ENCODE peak calls at places on chromosomes 13 and 19, in four cellular contexts. One of them, this sample, is unnamed.

GRCh38 chr19:9498183-9498902 is at the start of gene ZNF560:
- DNase-seq in stimulated activated CD4-positive, alpha-beta T cell treated with anti-CD3 and anti-CD28 coated beads, TNF-alpha, amount 100 ng/mL, for 1 hour: no peak
- DNase-seq in heart right ventricle: no peak
- DNase-seq in B cell: no peak
- DNase-seq in this sample: no peak

GRCh38 chr19:33292595-33293254 is 9.6 kb downstream of the CEBPA start:
- DNase-seq in stimulated activated CD4-positive, alpha-beta T cell treated with anti-CD3 and anti-CD28 coated beads, TNF-alpha, amount 100 ng/mL, for 1 hour: no peak
- DNase-seq in heart right ventricle: no peak
- DNase-seq in B cell: no peak
- DNase-seq in this sample: peak

GRCh38 chr19:10899171-10899653 is 27.9 kb downstream of the CARM1 start:
- DNase-seq in stimulated activated CD4-positive, alpha-beta T cell treated with anti-CD3 and anti-CD28 coated beads, TNF-alpha, amount 100 ng/mL, for 1 hour: no peak
- DNase-seq in heart right ventricle: peak
- DNase-seq in B cell: no peak
- DNase-seq in this sample: no peak

GRCh38 chr13:79338343-79338742 is 67.7 kb downstream of the RBM26 start:
- DNase-seq in stimulated activated CD4-positive, alpha-beta T cell treated with anti-CD3 and anti-CD28 coated beads, TNF-alpha, amount 100 ng/mL, for 1 hour: no peak
- DNase-seq in heart right ventricle: no peak
- DNase-seq in B cell: no peak
- DNase-seq in this sample: no peak

GRCh38 chr13:66951426-66951825 is 278.7 kb downstream of the PCDH9 start:
- DNase-seq in stimulated activated CD4-positive, alpha-beta T cell treated with anti-CD3 and anti-CD28 coated beads, TNF-alpha, amount 100 ng/mL, for 1 hour: no peak
- DNase-seq in heart right ventricle: no peak
- DNase-seq in B cell: no peak
- DNase-seq in this sample: no peak

GRCh38 chr19:29668746-29669609 is 3.7 kb downstream of the PLEKHF1 start:
- DNase-seq in stimulated activated CD4-positive, alpha-beta T cell treated with anti-CD3 and anti-CD28 coated beads, TNF-alpha, amount 100 ng/mL, for 1 hour: no peak
- DNase-seq in heart right ventricle: no peak
- DNase-seq in B cell: no peak
- DNase-seq in this sample: no peak

GRCh38 chr13:58573742-58574141 is 942.2 kb downstream of the PCDH17 start:
- DNase-seq in stimulated activated CD4-positive, alpha-beta T cell treated with anti-CD3 and anti-CD28 coated beads, TNF-alpha, amount 100 ng/mL, for 1 hour: no peak
- DNase-seq in heart right ventricle: no peak
- DNase-seq in B cell: no peak
- DNase-seq in this sample: no peak

GRCh38 chr19:51157265-51157664 is 15.2 kb downstream of the SIGLEC7 start:
- DNase-seq in stimulated activated CD4-positive, alpha-beta T cell treated with anti-CD3 and anti-CD28 coated beads, TNF-alpha, amount 100 ng/mL, for 1 hour: no peak
- DNase-seq in heart right ventricle: no peak
- DNase-seq in B cell: no peak
- DNase-seq in this sample: no peak

GRCh38 chr13:46992383-46992952 is 95.6 kb upstream of the HTR2A start:
- DNase-seq in stimulated activated CD4-positive, alpha-beta T cell treated with anti-CD3 and anti-CD28 coated beads, TNF-alpha, amount 100 ng/mL, for 1 hour: no peak
- DNase-seq in heart right ventricle: no peak
- DNase-seq in B cell: no peak
- DNase-seq in this sample: peak

GRCh38 chr13:56247692-56248091 is 893.0 kb upstream of the PRR20A start:
- DNase-seq in stimulated activated CD4-positive, alpha-beta T cell treated with anti-CD3 and anti-CD28 coated beads, TNF-alpha, amount 100 ng/mL, for 1 hour: no peak
- DNase-seq in heart right ventricle: no peak
- DNase-seq in B cell: no peak
- DNase-seq in this sample: no peak

GRCh38 chr13:110913911-110914292 is 967 bp downstream of the ANKRD10 start:
- DNase-seq in stimulated activated CD4-positive, alpha-beta T cell treated with anti-CD3 and anti-CD28 coated beads, TNF-alpha, amount 100 ng/mL, for 1 hour: no peak
- DNase-seq in heart right ventricle: no peak
- DNase-seq in B cell: no peak
- DNase-seq in this sample: no peak

GRCh38 chr19:45211751-45212381 is 33.3 kb downstream of the BLOC1S3 start:
- DNase-seq in stimulated activated CD4-positive, alpha-beta T cell treated with anti-CD3 and anti-CD28 coated beads, TNF-alpha, amount 100 ng/mL, for 1 hour: no peak
- DNase-seq in heart right ventricle: peak
- DNase-seq in B cell: no peak
- DNase-seq in this sample: no peak

GRCh38 chr13:77190349-77190748 is 136.5 kb downstream of the MYCBP2 start:
- DNase-seq in stimulated activated CD4-positive, alpha-beta T cell treated with anti-CD3 and anti-CD28 coated beads, TNF-alpha, amount 100 ng/mL, for 1 hour: no peak
- DNase-seq in heart right ventricle: no peak
- DNase-seq in B cell: no peak
- DNase-seq in this sample: no peak

GRCh38 chr13:55410398-55411330 is 1730.1 kb upstream of the PRR20A start:
- DNase-seq in stimulated activated CD4-positive, alpha-beta T cell treated with anti-CD3 and anti-CD28 coated beads, TNF-alpha, amount 100 ng/mL, for 1 hour: no peak
- DNase-seq in heart right ventricle: no peak
- DNase-seq in B cell: no peak
- DNase-seq in this sample: no peak

GRCh38 chr19:39568604-39569003 is 28.6 kb upstream of the EID2 start:
- DNase-seq in stimulated activated CD4-positive, alpha-beta T cell treated with anti-CD3 and anti-CD28 coated beads, TNF-alpha, amount 100 ng/mL, for 1 hour: no peak
- DNase-seq in heart right ventricle: no peak
- DNase-seq in B cell: no peak
- DNase-seq in this sample: no peak

GRCh38 chr13:51252954-51253531 is 30.8 kb downstream of the FAM124A start:
- DNase-seq in stimulated activated CD4-positive, alpha-beta T cell treated with anti-CD3 and anti-CD28 coated beads, TNF-alpha, amount 100 ng/mL, for 1 hour: no peak
- DNase-seq in heart right ventricle: no peak
- DNase-seq in B cell: no peak
- DNase-seq in this sample: no peak

GRCh38 chr19:6002591-6002990 is 24.7 kb upstream of the RANBP3 start:
- DNase-seq in stimulated activated CD4-positive, alpha-beta T cell treated with anti-CD3 and anti-CD28 coated beads, TNF-alpha, amount 100 ng/mL, for 1 hour: no peak
- DNase-seq in heart right ventricle: no peak
- DNase-seq in B cell: no peak
- DNase-seq in this sample: no peak

GRCh38 chr19:7870571-7871279 is 3.5 kb downstream of the PRR36 start:
- DNase-seq in stimulated activated CD4-positive, alpha-beta T cell treated with anti-CD3 and anti-CD28 coated beads, TNF-alpha, amount 100 ng/mL, for 1 hour: no peak
- DNase-seq in heart right ventricle: no peak
- DNase-seq in B cell: no peak
- DNase-seq in this sample: peak

GRCh38 chr19:6215701-6216235 is 64.0 kb downstream of the MLLT1 start:
- DNase-seq in stimulated activated CD4-positive, alpha-beta T cell treated with anti-CD3 and anti-CD28 coated beads, TNF-alpha, amount 100 ng/mL, for 1 hour: no peak
- DNase-seq in heart right ventricle: no peak
- DNase-seq in B cell: no peak
- DNase-seq in this sample: no peak

GRCh38 chr13:57409121-57409520 is 222.4 kb upstream of the PCDH17 start:
- DNase-seq in stimulated activated CD4-positive, alpha-beta T cell treated with anti-CD3 and anti-CD28 coated beads, TNF-alpha, amount 100 ng/mL, for 1 hour: no peak
- DNase-seq in heart right ventricle: no peak
- DNase-seq in B cell: no peak
- DNase-seq in this sample: no peak

GRCh38 chr13:63696055-63696454 is 2280.4 kb upstream of the PCDH20 start:
- DNase-seq in stimulated activated CD4-positive, alpha-beta T cell treated with anti-CD3 and anti-CD28 coated beads, TNF-alpha, amount 100 ng/mL, for 1 hour: no peak
- DNase-seq in heart right ventricle: no peak
- DNase-seq in B cell: no peak
- DNase-seq in this sample: no peak

GRCh38 chr19:18427080-18427751 is 8.0 kb downstream of the SSBP4 start:
- DNase-seq in stimulated activated CD4-positive, alpha-beta T cell treated with anti-CD3 and anti-CD28 coated beads, TNF-alpha, amount 100 ng/mL, for 1 hour: no peak
- DNase-seq in heart right ventricle: no peak
- DNase-seq in B cell: no peak
- DNase-seq in this sample: no peak

GRCh38 chr19:45526143-45526542 is 18.9 kb downstream of the VASP start:
- DNase-seq in stimulated activated CD4-positive, alpha-beta T cell treated with anti-CD3 and anti-CD28 coated beads, TNF-alpha, amount 100 ng/mL, for 1 hour: no peak
- DNase-seq in heart right ventricle: peak
- DNase-seq in B cell: no peak
- DNase-seq in this sample: no peak

GRCh38 chr19:22532388-22533310 is 101.5 kb upstream of the ZNF492 start:
- DNase-seq in stimulated activated CD4-positive, alpha-beta T cell treated with anti-CD3 and anti-CD28 coated beads, TNF-alpha, amount 100 ng/mL, for 1 hour: no peak
- DNase-seq in heart right ventricle: peak
- DNase-seq in B cell: no peak
- DNase-seq in this sample: no peak

GRCh38 chr13:20831254-20831653 is 57.5 kb upstream of the EEF1AKMT1 start:
- DNase-seq in stimulated activated CD4-positive, alpha-beta T cell treated with anti-CD3 and anti-CD28 coated beads, TNF-alpha, amount 100 ng/mL, for 1 hour: no peak
- DNase-seq in heart right ventricle: no peak
- DNase-seq in B cell: no peak
- DNase-seq in this sample: no peak

GRCh38 chr19:49331616-49332055 is 3.6 kb upstream of the CD37 start:
- DNase-seq in stimulated activated CD4-positive, alpha-beta T cell treated with anti-CD3 and anti-CD28 coated beads, TNF-alpha, amount 100 ng/mL, for 1 hour: no peak
- DNase-seq in heart right ventricle: no peak
- DNase-seq in B cell: peak
- DNase-seq in this sample: peak